ENCODE peak calls at places on chromosome 13, in four cellular contexts. One of them, this sample, is unnamed.

GRCh38 chr13:85373322-85373721 is 425.9 kb downstream of the SLITRK6 start:
- DNase-seq in lower lobe of right lung: no peak
- DNase-seq in activated T-cell treated with anti-CD3 and anti-CD28 coated beads, Interleukin-2, amount 50 U/mL, for 72 hours: no peak
- DNase-seq in nephron progenitor cell: no peak
- DNase-seq in this sample: no peak

GRCh38 chr13:30978981-30979956 is 46.8 kb downstream of the TEX26 start:
- DNase-seq in lower lobe of right lung: peak; percentile 66
- DNase-seq in activated T-cell treated with anti-CD3 and anti-CD28 coated beads, Interleukin-2, amount 50 U/mL, for 72 hours: peak; percentile 61
- DNase-seq in nephron progenitor cell: peak; percentile 64
- DNase-seq in this sample: peak; percentile 62

GRCh38 chr13:20193142-20193923 is 595 bp upstream of the GJB2 start:
- DNase-seq in lower lobe of right lung: no peak
- DNase-seq in activated T-cell treated with anti-CD3 and anti-CD28 coated beads, Interleukin-2, amount 50 U/mL, for 72 hours: peak; percentile 19
- DNase-seq in nephron progenitor cell: peak; percentile 25
- DNase-seq in this sample: peak; percentile 61

GRCh38 chr13:42492372-42492920 is 81.5 kb upstream of the TNFSF11 start:
- DNase-seq in lower lobe of right lung: no peak
- DNase-seq in activated T-cell treated with anti-CD3 and anti-CD28 coated beads, Interleukin-2, amount 50 U/mL, for 72 hours: no peak
- DNase-seq in nephron progenitor cell: no peak
- DNase-seq in this sample: no peak

GRCh38 chr13:112885782-112886268 is 83.2 kb upstream of the MCF2L start:
- DNase-seq in lower lobe of right lung: peak; percentile 83
- DNase-seq in activated T-cell treated with anti-CD3 and anti-CD28 coated beads, Interleukin-2, amount 50 U/mL, for 72 hours: no peak
- DNase-seq in nephron progenitor cell: peak; percentile 90
- DNase-seq in this sample: peak; percentile 95

GRCh38 chr13:71962735-71963134 is 95.7 kb upstream of the DACH1 start:
- DNase-seq in lower lobe of right lung: no peak
- DNase-seq in activated T-cell treated with anti-CD3 and anti-CD28 coated beads, Interleukin-2, amount 50 U/mL, for 72 hours: no peak
- DNase-seq in nephron progenitor cell: no peak
- DNase-seq in this sample: no peak

GRCh38 chr13:45615501-45616101 is at the start of gene ERICH6B:
- DNase-seq in lower lobe of right lung: no peak
- DNase-seq in activated T-cell treated with anti-CD3 and anti-CD28 coated beads, Interleukin-2, amount 50 U/mL, for 72 hours: no peak
- DNase-seq in nephron progenitor cell: peak; percentile 77
- DNase-seq in this sample: peak; percentile 74

GRCh38 chr13:113980489-113981064 is 6.7 kb upstream of the C13orf46 start:
- DNase-seq in lower lobe of right lung: peak; percentile 28
- DNase-seq in activated T-cell treated with anti-CD3 and anti-CD28 coated beads, Interleukin-2, amount 50 U/mL, for 72 hours: no peak
- DNase-seq in nephron progenitor cell: no peak
- DNase-seq in this sample: peak; percentile 43

GRCh38 chr13:48731957-48732569 is 78.3 kb downstream of the CYSLTR2 start:
- DNase-seq in lower lobe of right lung: peak; percentile 59
- DNase-seq in activated T-cell treated with anti-CD3 and anti-CD28 coated beads, Interleukin-2, amount 50 U/mL, for 72 hours: peak; percentile 63
- DNase-seq in nephron progenitor cell: peak; percentile 68
- DNase-seq in this sample: peak; percentile 78

GRCh38 chr13:77696863-77697207 is 652 bp upstream of the SLAIN1 start:
- DNase-seq in lower lobe of right lung: no peak
- DNase-seq in activated T-cell treated with anti-CD3 and anti-CD28 coated beads, Interleukin-2, amount 50 U/mL, for 72 hours: no peak
- DNase-seq in nephron progenitor cell: no peak
- DNase-seq in this sample: no peak

GRCh38 chr13:43763143-43763759 is 23.5 kb downstream of the ENOX1 start:
- DNase-seq in lower lobe of right lung: no peak
- DNase-seq in activated T-cell treated with anti-CD3 and anti-CD28 coated beads, Interleukin-2, amount 50 U/mL, for 72 hours: no peak
- DNase-seq in nephron progenitor cell: no peak
- DNase-seq in this sample: no peak

GRCh38 chr13:98327326-98328314 is 150.6 kb upstream of the RNF113B start:
- DNase-seq in lower lobe of right lung: no peak
- DNase-seq in activated T-cell treated with anti-CD3 and anti-CD28 coated beads, Interleukin-2, amount 50 U/mL, for 72 hours: no peak
- DNase-seq in nephron progenitor cell: peak; percentile 22
- DNase-seq in this sample: no peak

GRCh38 chr13:95704510-95704909 is 27.6 kb downstream of the DNAJC3 start:
- DNase-seq in lower lobe of right lung: no peak
- DNase-seq in activated T-cell treated with anti-CD3 and anti-CD28 coated beads, Interleukin-2, amount 50 U/mL, for 72 hours: no peak
- DNase-seq in nephron progenitor cell: no peak
- DNase-seq in this sample: no peak

GRCh38 chr13:73849292-73849691 is 284.9 kb downstream of the KLF12 start:
- DNase-seq in lower lobe of right lung: no peak
- DNase-seq in activated T-cell treated with anti-CD3 and anti-CD28 coated beads, Interleukin-2, amount 50 U/mL, for 72 hours: no peak
- DNase-seq in nephron progenitor cell: no peak
- DNase-seq in this sample: no peak

GRCh38 chr13:106033634-106034033 is 501.8 kb downstream of the EFNB2 start:
- DNase-seq in lower lobe of right lung: no peak
- DNase-seq in activated T-cell treated with anti-CD3 and anti-CD28 coated beads, Interleukin-2, amount 50 U/mL, for 72 hours: no peak
- DNase-seq in nephron progenitor cell: no peak
- DNase-seq in this sample: no peak

GRCh38 chr13:44296856-44297255 is 76.8 kb upstream of the SERP2 start:
- DNase-seq in lower lobe of right lung: no peak
- DNase-seq in activated T-cell treated with anti-CD3 and anti-CD28 coated beads, Interleukin-2, amount 50 U/mL, for 72 hours: no peak
- DNase-seq in nephron progenitor cell: no peak
- DNase-seq in this sample: no peak